ENCODE peak calls at places on chromosomes 4 and X, in ten cellular contexts. M is ACHN; U is AG20443; R is HL-60; F is activated CD8-positive, alpha-beta memory T cell treated with anti-CD3 and anti-CD28 coated beads for 24 hours; X is H7; O is RWPE2; T is amniotic stem cell; D is uterus; B is left ventricle myocardium superior. P is an unnamed sample.

GRCh38 chr4:185914583-185915199 is 102.7 kb upstream of the SORBS2 start:
- DNase-seq in U (no peak), O (no peak), B (no peak), R (no peak), M (no peak), T (no peak), F (no peak), D (no peak), X (no peak), P (no peak)

GRCh38 chr4:23373269-23373668 is 516.6 kb downstream of the PPARGC1A start:
- DNase-seq in F (no peak), M (peak), B (peak), T (no peak), O (no peak), U (no peak), X (no peak), R (peak), D (no peak), P (peak)

GRCh38 chrX:55522577-55523254 is 33.1 kb upstream of the USP51 start:
- DNase-seq in B (no peak), U (no peak), R (no peak), F (no peak), O (no peak), D (no peak), M (no peak), T (no peak), X (no peak), P (peak)

GRCh38 chr4:109879636-109880314 is 31.9 kb downstream of the LRIT3 start:
- DNase-seq in X (no peak), R (no peak), F (no peak), B (no peak), T (no peak), M (no peak), O (no peak), U (no peak), D (no peak), P (no peak)

GRCh38 chr4:152109585-152110509 is 349.0 kb upstream of the GATB start:
- DNase-seq in D (peak), O (no peak), X (no peak), U (no peak), F (no peak), M (no peak), B (no peak), T (no peak), R (no peak), P (peak)

GRCh38 chr4:23887989-23888388 is 1.9 kb downstream of the PPARGC1A start:
- DNase-seq in X (no peak), R (no peak), M (peak), F (no peak), O (no peak), B (no peak), D (no peak), T (no peak), U (no peak), P (peak)

GRCh38 chr4:152221816-152222516 is 313.9 kb downstream of the FBXW7 start:
- DNase-seq in R (no peak), T (no peak), X (no peak), D (no peak), F (no peak), O (no peak), B (no peak), U (no peak), M (no peak), P (no peak)

GRCh38 chrX:68835468-68835867 is 6.6 kb downstream of the EFNB1 start:
- DNase-seq in U (no peak), R (no peak), X (peak), D (peak), B (no peak), O (no peak), T (no peak), F (peak), M (no peak), P (no peak)

GRCh38 chr4:85488416-85488815 is 13.5 kb downstream of the ARHGAP24 start:
- DNase-seq in O (no peak), D (no peak), B (no peak), R (no peak), U (no peak), X (no peak), F (no peak), M (no peak), T (no peak), P (no peak)

GRCh38 chr4:14701389-14701788 is 300.9 kb upstream of the CPEB2 start:
- DNase-seq in X (no peak), R (no peak), F (no peak), U (no peak), O (no peak), M (no peak), B (no peak), T (no peak), D (no peak), P (no peak)

GRCh38 chrX:10189317-10190268 is 32.8 kb downstream of the CLCN4 start:
- DNase-seq in M (peak), B (peak), X (peak), T (peak), F (peak), U (peak), R (no peak), D (peak), O (no peak), P (peak)

GRCh38 chr4:32706893-32707292 is 1986.7 kb downstream of the PCDH7 start:
- DNase-seq in M (no peak), R (no peak), U (no peak), B (no peak), T (no peak), F (no peak), O (no peak), X (no peak), D (no peak), P (no peak)

GRCh38 chrX:49053223-49054072 is 5.4 kb upstream of the CCDC120 start:
- DNase-seq in O (no peak), F (peak), U (peak), D (peak), R (no peak), M (peak), T (no peak), B (peak), X (peak), P (peak)

GRCh38 chr4:141926414-141926813 is 290.0 kb downstream of the IL15 start:
- DNase-seq in O (no peak), M (no peak), F (no peak), B (no peak), X (no peak), T (no peak), D (no peak), U (no peak), R (no peak), P (no peak)

GRCh38 chrX:78619829-78620228 is 39.3 kb downstream of the RTL3 start:
- DNase-seq in U (peak), T (no peak), B (peak), F (no peak), M (no peak), D (no peak), X (no peak), R (no peak), O (no peak), P (no peak)

GRCh38 chr4:168335621-168336020 is 17.1 kb upstream of the DDX60 start:
- DNase-seq in D (no peak), T (no peak), R (no peak), U (no peak), X (no peak), B (no peak), O (no peak), F (no peak), M (no peak), P (peak)

GRCh38 chrX:68684291-68684918 is 36.9 kb downstream of the STARD8 start:
- DNase-seq in R (peak), O (no peak), T (no peak), D (peak), X (peak), B (peak), F (no peak), U (no peak), M (no peak), P (peak)

GRCh38 chr4:37891221-37892159 is 606 bp downstream of the TBC1D1 start:
- DNase-seq in B (peak), D (peak), M (peak), X (peak), R (peak), F (peak), O (no peak), U (peak), T (no peak), P (peak)

GRCh38 chr4:105155426-105155825 is 8.8 kb downstream of the TET2 start:
- DNase-seq in T (no peak), U (no peak), F (no peak), R (no peak), X (no peak), B (no peak), M (no peak), D (no peak), O (no peak), P (no peak)

GRCh38 chrX:45850197-45850774 is 649.6 kb upstream of the DIPK2B start:
- DNase-seq in M (no peak), T (no peak), D (peak), F (peak), X (peak), U (no peak), R (no peak), O (peak), B (no peak), P (no peak)

GRCh38 chrX:149937881-149938426 is 337 bp downstream of the EOLA2 start:
- DNase-seq in O (no peak), D (peak), F (no peak), R (no peak), X (no peak), B (peak), T (no peak), U (no peak), M (peak), P (peak)

P was measured in heart left ventricle.